ENCODE peak calls at places on chromosomes 1 and 21, in ten cellular contexts. One of them, this sample, is unnamed.

GRCh38 chr21:46119565-46120271 is 21.8 kb downstream of the COL6A2 start:
- DNase-seq in NCI-H1105: no peak
- DNase-seq in stimulated activated CD8-positive, alpha-beta memory T cell treated with anti-CD3 and anti-CD28 coated beads, Interleukin-7, amount 100 ng/mL, for 1 hour: no peak
- DNase-seq in T-helper 9 cell: no peak
- DNase-seq in GM12892: peak; percentile 18
- DNase-seq in IMR-90: no peak
- DNase-seq in upper lobe of right lung: peak; percentile 60
- DNase-seq in cardiac fibroblast: no peak
- DNase-seq in effector CD4-positive, alpha-beta T cell: no peak
- DNase-seq in Right ventricle myocardium inferior: peak; percentile 62
- DNase-seq in this sample: peak; percentile 56

GRCh38 chr1:14466006-14466405 is 132.5 kb upstream of the KAZN start:
- DNase-seq in IMR-90: no peak
- DNase-seq in GM12892: no peak
- DNase-seq in effector CD4-positive, alpha-beta T cell: no peak
- DNase-seq in NCI-H1105: no peak
- DNase-seq in upper lobe of right lung: no peak
- DNase-seq in T-helper 9 cell: no peak
- DNase-seq in cardiac fibroblast: no peak
- DNase-seq in Right ventricle myocardium inferior: no peak
- DNase-seq in stimulated activated CD8-positive, alpha-beta memory T cell treated with anti-CD3 and anti-CD28 coated beads, Interleukin-7, amount 100 ng/mL, for 1 hour: no peak
- DNase-seq in this sample: no peak

GRCh38 chr1:22739648-22740385 is 29.2 kb downstream of the EPHB2 start:
- DNase-seq in NCI-H1105: no peak
- DNase-seq in Right ventricle myocardium inferior: peak; percentile 75
- DNase-seq in stimulated activated CD8-positive, alpha-beta memory T cell treated with anti-CD3 and anti-CD28 coated beads, Interleukin-7, amount 100 ng/mL, for 1 hour: no peak
- DNase-seq in GM12892: no peak
- DNase-seq in T-helper 9 cell: no peak
- DNase-seq in IMR-90: peak; percentile 94
- DNase-seq in effector CD4-positive, alpha-beta T cell: no peak
- DNase-seq in upper lobe of right lung: no peak
- DNase-seq in cardiac fibroblast: peak; percentile 91
- DNase-seq in this sample: peak; percentile 85

GRCh38 chr1:152515454-152515823 is 1.2 kb downstream of the CRCT1 start:
- DNase-seq in effector CD4-positive, alpha-beta T cell: no peak
- DNase-seq in IMR-90: peak; percentile 4
- DNase-seq in cardiac fibroblast: peak; percentile 14
- DNase-seq in GM12892: no peak
- DNase-seq in upper lobe of right lung: no peak
- DNase-seq in T-helper 9 cell: no peak
- DNase-seq in Right ventricle myocardium inferior: no peak
- DNase-seq in stimulated activated CD8-positive, alpha-beta memory T cell treated with anti-CD3 and anti-CD28 coated beads, Interleukin-7, amount 100 ng/mL, for 1 hour: no peak
- DNase-seq in NCI-H1105: no peak
- DNase-seq in this sample: no peak

GRCh38 chr21:14466715-14467114 is 79.4 kb downstream of the SAMSN1 start:
- DNase-seq in Right ventricle myocardium inferior: no peak
- DNase-seq in GM12892: no peak
- DNase-seq in upper lobe of right lung: no peak
- DNase-seq in NCI-H1105: no peak
- DNase-seq in IMR-90: no peak
- DNase-seq in stimulated activated CD8-positive, alpha-beta memory T cell treated with anti-CD3 and anti-CD28 coated beads, Interleukin-7, amount 100 ng/mL, for 1 hour: no peak
- DNase-seq in T-helper 9 cell: no peak
- DNase-seq in effector CD4-positive, alpha-beta T cell: no peak
- DNase-seq in cardiac fibroblast: no peak
- DNase-seq in this sample: no peak

GRCh38 chr1:92820551-92820950 is 11.3 kb upstream of the RPL5 start:
- DNase-seq in GM12892: no peak
- DNase-seq in stimulated activated CD8-positive, alpha-beta memory T cell treated with anti-CD3 and anti-CD28 coated beads, Interleukin-7, amount 100 ng/mL, for 1 hour: no peak
- DNase-seq in effector CD4-positive, alpha-beta T cell: no peak
- DNase-seq in cardiac fibroblast: no peak
- DNase-seq in NCI-H1105: no peak
- DNase-seq in IMR-90: peak; percentile 56
- DNase-seq in upper lobe of right lung: no peak
- DNase-seq in Right ventricle myocardium inferior: no peak
- DNase-seq in T-helper 9 cell: no peak
- DNase-seq in this sample: no peak

GRCh38 chr1:15257309-15257708 is 10.3 kb downstream of the FHAD1 start:
- DNase-seq in GM12892: no peak
- DNase-seq in NCI-H1105: no peak
- DNase-seq in effector CD4-positive, alpha-beta T cell: no peak
- DNase-seq in cardiac fibroblast: no peak
- DNase-seq in T-helper 9 cell: no peak
- DNase-seq in stimulated activated CD8-positive, alpha-beta memory T cell treated with anti-CD3 and anti-CD28 coated beads, Interleukin-7, amount 100 ng/mL, for 1 hour: no peak
- DNase-seq in Right ventricle myocardium inferior: no peak
- DNase-seq in upper lobe of right lung: peak; percentile 48
- DNase-seq in IMR-90: no peak
- DNase-seq in this sample: no peak

GRCh38 chr1:69535490-69535889 is 32.2 kb upstream of the LRRC7 start:
- DNase-seq in upper lobe of right lung: no peak
- DNase-seq in stimulated activated CD8-positive, alpha-beta memory T cell treated with anti-CD3 and anti-CD28 coated beads, Interleukin-7, amount 100 ng/mL, for 1 hour: no peak
- DNase-seq in effector CD4-positive, alpha-beta T cell: no peak
- DNase-seq in Right ventricle myocardium inferior: no peak
- DNase-seq in NCI-H1105: no peak
- DNase-seq in GM12892: no peak
- DNase-seq in cardiac fibroblast: no peak
- DNase-seq in T-helper 9 cell: no peak
- DNase-seq in IMR-90: no peak
- DNase-seq in this sample: no peak

This sample was measured in sciatic nerve.